ENCODE peak calls at places on chromosomes 6 and 20, in four cellular contexts. One of them, this sample, is unnamed.

GRCh38 chr6:43308101-43308989 is at the start of gene CRIP3:
- DNase-seq in HepG2: no peak
- DNase-seq in K562: peak
- DNase-seq in GM12878: no peak
- DNase-seq in this sample: no peak

GRCh38 chr6:13813621-13814175 is 659 bp downstream of the MCUR1 start:
- DNase-seq in HepG2: peak
- DNase-seq in K562: peak
- DNase-seq in GM12878: no peak
- DNase-seq in this sample: peak

GRCh38 chr20:39607124-39607523 is 645.0 kb downstream of the DHX35 start:
- DNase-seq in HepG2: no peak
- DNase-seq in K562: no peak
- DNase-seq in GM12878: no peak
- DNase-seq in this sample: no peak

GRCh38 chr6:151832710-151833109 is 25.2 kb downstream of the ESR1 start:
- DNase-seq in HepG2: no peak
- DNase-seq in K562: no peak
- DNase-seq in GM12878: no peak
- DNase-seq in this sample: no peak

GRCh38 chr6:23584134-23584763 is 541.8 kb upstream of the NRSN1 start:
- DNase-seq in HepG2: peak
- DNase-seq in K562: no peak
- DNase-seq in GM12878: no peak
- DNase-seq in this sample: no peak

GRCh38 chr20:57198359-57199072 is 67.9 kb downstream of the BMP7 start:
- DNase-seq in HepG2: no peak
- DNase-seq in K562: no peak
- DNase-seq in GM12878: no peak
- DNase-seq in this sample: no peak

GRCh38 chr20:7362601-7363000 is 577.7 kb downstream of the HAO1 start:
- DNase-seq in HepG2: no peak
- DNase-seq in K562: no peak
- DNase-seq in GM12878: no peak
- DNase-seq in this sample: no peak

GRCh38 chr6:130417951-130418350 is 52.1 kb downstream of the TMEM200A start:
- DNase-seq in HepG2: no peak
- DNase-seq in K562: no peak
- DNase-seq in GM12878: no peak
- DNase-seq in this sample: no peak

GRCh38 chr6:135329851-135330803 is 149.0 kb downstream of the MYB start:
- DNase-seq in HepG2: no peak
- DNase-seq in K562: no peak
- DNase-seq in GM12878: peak
- DNase-seq in this sample: no peak

GRCh38 chr6:153334121-153334520 is 203.0 kb upstream of the RGS17 start:
- DNase-seq in HepG2: no peak
- DNase-seq in K562: no peak
- DNase-seq in GM12878: no peak
- DNase-seq in this sample: no peak

GRCh38 chr6:150668882-150669476 is 69.3 kb downstream of the PLEKHG1 start:
- DNase-seq in HepG2: no peak
- DNase-seq in K562: no peak
- DNase-seq in GM12878: no peak
- DNase-seq in this sample: no peak

GRCh38 chr6:163827157-163827556 is 412.6 kb downstream of the QKI start:
- DNase-seq in HepG2: no peak
- DNase-seq in K562: no peak
- DNase-seq in GM12878: no peak
- DNase-seq in this sample: no peak

GRCh38 chr20:15200139-15200538 is 862.7 kb upstream of the FLRT3 start:
- DNase-seq in HepG2: no peak
- DNase-seq in K562: no peak
- DNase-seq in GM12878: peak
- DNase-seq in this sample: no peak

GRCh38 chr20:61419501-61419900 is 167.4 kb downstream of the CDH4 start:
- DNase-seq in HepG2: no peak
- DNase-seq in K562: no peak
- DNase-seq in GM12878: no peak
- DNase-seq in this sample: no peak

DNA sequence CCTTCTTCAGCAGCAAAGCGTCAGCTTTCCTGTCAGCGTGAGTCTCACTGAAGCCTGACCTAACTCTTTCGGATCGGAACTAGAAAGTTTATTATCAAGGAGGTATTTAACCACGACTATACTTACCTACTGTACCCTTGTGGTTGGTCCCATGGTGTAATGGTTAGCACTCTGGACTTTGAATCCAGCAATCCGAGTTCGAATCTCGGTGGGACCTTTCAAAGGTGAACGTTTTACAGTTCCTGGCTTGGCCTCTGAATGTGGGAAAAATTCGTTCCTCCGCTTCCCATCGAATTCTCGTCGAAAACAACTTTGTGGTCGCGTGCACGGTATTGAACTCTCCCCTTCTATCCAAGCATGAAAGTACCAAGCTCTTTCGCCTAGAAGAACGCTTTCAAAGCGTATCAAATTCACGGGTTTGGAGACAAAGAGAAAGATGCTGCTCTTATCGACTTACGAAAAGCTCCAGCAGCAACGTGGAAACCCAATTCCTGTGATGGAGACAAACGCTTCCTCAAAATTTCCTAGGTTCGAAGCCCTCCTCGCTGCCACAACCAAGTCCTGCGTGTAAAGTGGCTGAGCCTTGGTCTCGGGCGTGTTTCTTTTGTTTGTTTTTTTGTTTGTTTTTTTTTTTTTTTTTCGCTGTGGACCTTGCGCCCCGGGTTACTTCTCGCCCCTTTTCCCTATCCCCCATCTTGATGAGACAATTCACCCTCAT is 63.7 kb downstream of the GPX5 start:
- DNase-seq in HepG2: peak
- DNase-seq in K562: no peak
- DNase-seq in GM12878: peak
- DNase-seq in this sample: peak
- H3K9ac ChIP-seq in HepG2: peak
- H3K9ac ChIP-seq in K562: no peak
- H3K9ac ChIP-seq in GM12878: no peak
- H3K9ac ChIP-seq in this sample: no peak

GRCh38 chr6:3408665-3409064 is 48.2 kb downstream of the SLC22A23 start:
- DNase-seq in HepG2: no peak
- DNase-seq in K562: no peak
- DNase-seq in GM12878: no peak
- DNase-seq in this sample: no peak
- TF ChIP-seq MXI1 in HepG2: no peak
- TF ChIP-seq MXI1 in K562: no peak
- TF ChIP-seq MXI1 in GM12878: no peak
- TF ChIP-seq MXI1 in this sample: no peak

GRCh38 chr6:108793449-108794134 is 54.6 kb upstream of the ARMC2 start:
- DNase-seq in HepG2: peak
- DNase-seq in K562: no peak
- DNase-seq in GM12878: no peak
- DNase-seq in this sample: peak
- TF ChIP-seq FOXM1 in HepG2: no peak
- TF ChIP-seq FOXM1 in K562: no peak
- TF ChIP-seq FOXM1 in GM12878: no peak
- TF ChIP-seq FOXM1 in this sample: no peak

GRCh38 chr6:157106487-157106886 is 216.8 kb downstream of the TMEM242 start:
- DNase-seq in HepG2: no peak
- DNase-seq in K562: no peak
- DNase-seq in GM12878: no peak
- DNase-seq in this sample: no peak
- H3K9ac ChIP-seq in HepG2: no peak
- H3K9ac ChIP-seq in K562: no peak
- H3K9ac ChIP-seq in GM12878: no peak
- H3K9ac ChIP-seq in this sample: no peak

GRCh38 chr20:44206132-44206531 is 4.4 kb downstream of the OSER1 start:
- DNase-seq in HepG2: peak
- DNase-seq in K562: no peak
- DNase-seq in GM12878: no peak
- DNase-seq in this sample: no peak

GRCh38 chr20:44204832-44205215 is 5.7 kb downstream of the OSER1 start:
- DNase-seq in HepG2: no peak
- DNase-seq in K562: no peak
- DNase-seq in GM12878: no peak
- DNase-seq in this sample: no peak

GRCh38 chr20:44207066-44207723 is 3.4 kb downstream of the OSER1 start:
- DNase-seq in HepG2: no peak
- DNase-seq in K562: no peak
- DNase-seq in GM12878: no peak
- DNase-seq in this sample: no peak

GRCh38 chr20:44203161-44203560 is 7.4 kb downstream of the OSER1 start:
- DNase-seq in HepG2: no peak
- DNase-seq in K562: no peak
- DNase-seq in GM12878: no peak
- DNase-seq in this sample: no peak

DNA sequence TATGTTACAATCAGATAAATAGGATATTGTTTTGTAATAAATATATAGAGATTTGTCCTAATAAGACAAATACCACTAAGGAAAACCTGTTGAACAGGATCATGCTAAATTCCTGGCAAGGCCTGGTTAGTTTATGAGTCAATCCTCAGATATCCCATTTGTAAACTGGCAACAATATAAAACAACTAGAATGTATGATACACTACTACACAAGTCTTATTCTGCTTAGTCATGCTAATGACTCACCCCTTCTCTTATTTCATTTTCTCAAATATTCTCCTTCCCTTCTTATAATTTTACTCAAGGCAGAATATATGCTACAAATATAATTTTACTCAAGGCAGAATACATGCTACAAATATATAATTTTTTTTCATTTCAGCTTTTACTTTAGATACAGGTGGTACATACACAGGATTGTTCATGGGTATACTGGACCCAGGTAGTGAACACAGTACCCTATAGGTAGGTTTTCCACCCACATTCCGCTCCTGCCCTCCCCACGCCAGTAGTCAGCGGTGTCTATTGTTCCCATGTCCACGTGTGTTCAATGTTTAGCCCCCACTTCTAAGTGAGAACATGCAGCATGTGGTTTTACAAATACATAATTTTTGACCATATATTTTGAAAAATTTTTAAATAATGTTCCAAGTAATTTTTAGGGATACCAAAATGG is 6.3 kb downstream of the OSER1 start:
- DNase-seq in HepG2: no peak
- DNase-seq in K562: no peak
- DNase-seq in GM12878: no peak
- DNase-seq in this sample: no peak
- TF ChIP-seq MXI1 in HepG2: no peak
- TF ChIP-seq MXI1 in K562: no peak
- TF ChIP-seq MXI1 in GM12878: no peak
- TF ChIP-seq MXI1 in this sample: no peak

DNA sequence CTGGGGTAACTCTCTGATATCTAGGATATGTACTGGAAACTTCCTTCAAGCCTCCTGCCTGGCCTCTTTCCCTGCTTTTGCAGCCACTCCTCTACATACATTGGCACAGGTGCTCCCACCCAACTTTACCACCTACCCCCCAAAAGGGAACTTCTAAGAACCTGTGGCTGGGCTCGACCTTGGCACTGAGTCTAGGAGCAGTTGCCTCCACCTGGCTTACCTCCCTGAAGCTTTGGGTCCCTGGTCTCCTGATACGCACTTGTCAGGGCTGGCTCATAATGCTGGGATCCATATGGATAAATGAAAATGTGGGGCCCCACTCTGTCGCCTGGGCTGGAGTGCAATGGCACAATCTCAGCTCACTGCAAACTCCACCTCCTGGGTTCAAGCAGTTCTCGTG is 56.2 kb downstream of the SSR1 start:
- DNase-seq in HepG2: no peak
- DNase-seq in K562: no peak
- DNase-seq in GM12878: no peak
- DNase-seq in this sample: no peak
- TF ChIP-seq FOXM1 in HepG2: no peak
- TF ChIP-seq FOXM1 in K562: no peak
- TF ChIP-seq FOXM1 in GM12878: no peak
- TF ChIP-seq FOXM1 in this sample: no peak

DNA sequence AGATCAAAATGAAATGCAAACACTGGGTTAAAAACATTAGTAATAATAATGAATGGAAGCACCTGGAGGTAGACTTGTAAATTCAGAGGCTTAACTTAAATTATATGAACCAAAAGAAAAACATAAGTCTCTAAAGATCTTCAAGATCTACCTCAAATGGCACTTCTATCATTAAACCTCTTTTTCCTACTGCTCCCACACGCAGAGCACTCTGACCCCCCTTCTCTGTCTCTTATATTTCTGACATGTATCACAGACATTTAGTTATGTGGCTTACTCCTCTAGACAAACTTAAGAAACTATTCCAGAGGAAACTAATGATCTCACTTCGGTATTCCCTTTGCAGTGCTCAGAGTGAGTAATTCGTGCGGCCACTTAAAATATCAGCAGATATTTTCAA is 1.1 kb downstream of the TBC1D32 start:
- DNase-seq in HepG2: no peak
- DNase-seq in K562: peak
- DNase-seq in GM12878: no peak
- DNase-seq in this sample: no peak
- H3K9ac ChIP-seq in HepG2: no peak
- H3K9ac ChIP-seq in K562: peak
- H3K9ac ChIP-seq in GM12878: no peak
- H3K9ac ChIP-seq in this sample: no peak